ENCODE peak calls at places on chromosome 15, in four cellular contexts. N is GM20000, M is kidney, E is NB4. B is an unnamed sample.

GRCh38 chr15:88954431-88955277 is 41.5 kb upstream of the MFGE8 start:
- DNase-seq in N (no peak), M (peak), E (peak), B (no peak)

GRCh38 chr15:29571728-29572454 is 250.4 kb downstream of the TJP1 start:
- DNase-seq in N (peak), M (no peak), E (no peak), B (no peak)

GRCh38 chr15:92033319-92033718 is 179.8 kb downstream of the SLCO3A1 start:
- DNase-seq in N (no peak), M (no peak), E (no peak), B (no peak)

GRCh38 chr15:85743392-85744045 is 51.2 kb downstream of the KLHL25 start:
- DNase-seq in N (no peak), M (no peak), E (no peak), B (no peak)

GRCh38 chr15:31396881-31397560 is 70.4 kb downstream of the KLF13 start:
- DNase-seq in N (peak), M (peak), E (peak), B (no peak)

GRCh38 chr15:43238691-43239131 is 17.9 kb upstream of the EPB42 start:
- DNase-seq in N (no peak), M (no peak), E (peak), B (no peak)

GRCh38 chr15:39890640-39891039 is 29.4 kb downstream of the GPR176 start:
- DNase-seq in N (no peak), M (no peak), E (no peak), B (no peak)

GRCh38 chr15:64692166-64692565 is 83.2 kb downstream of the RBPMS2 start:
- DNase-seq in N (no peak), M (no peak), E (peak), B (no peak)

GRCh38 chr15:93880358-93880757 is 351.0 kb upstream of the MCTP2 start:
- DNase-seq in N (no peak), M (no peak), E (no peak), B (no peak)

GRCh38 chr15:33154366-33155166 is 39.9 kb downstream of the FMN1 start:
- DNase-seq in N (no peak), M (no peak), E (peak), B (no peak)

GRCh38 chr15:32669870-32670623 is 28.5 kb downstream of the SCG5 start:
- DNase-seq in N (no peak), M (no peak), E (no peak), B (no peak)

GRCh38 chr15:90594297-90594696 is 64.6 kb downstream of the CRTC3 start:
- DNase-seq in N (no peak), M (peak), E (no peak), B (no peak)

GRCh38 chr15:45375836-45376235 is 2.5 kb downstream of the GATM start:
- DNase-seq in N (no peak), M (no peak), E (no peak), B (no peak)

GRCh38 chr15:90192961-90193786 is 8.0 kb upstream of the SEMA4B start:
- DNase-seq in N (no peak), M (peak), E (peak), B (no peak)

GRCh38 chr15:65310431-65311137 is 6.1 kb downstream of the RNU5B-1 start:
- DNase-seq in N (no peak), M (peak), E (peak), B (peak)

GRCh38 chr15:57920916-57921315 is 144.6 kb downstream of the ALDH1A2 start:
- DNase-seq in N (no peak), M (no peak), E (no peak), B (no peak)

GRCh38 chr15:83422090-83422489 is 25.1 kb upstream of the SH3GL3 start:
- DNase-seq in N (no peak), M (no peak), E (no peak), B (no peak)

GRCh38 chr15:40354408-40355171 is 3.4 kb upstream of the DISP2 start:
- DNase-seq in N (no peak), M (no peak), E (peak), B (no peak)

GRCh38 chr15:26433818-26434217 is 339.0 kb downstream of the GABRB3 start:
- DNase-seq in N (no peak), M (no peak), E (no peak), B (no peak)

GRCh38 chr15:90512981-90513380 is 16.7 kb upstream of the CRTC3 start:
- DNase-seq in N (no peak), M (no peak), E (no peak), B (no peak)

GRCh38 chr15:69125236-69125635 is 35.2 kb upstream of the GLCE start:
- DNase-seq in N (no peak), M (no peak), E (no peak), B (no peak)

GRCh38 chr15:39888809-39889208 is 31.3 kb downstream of the GPR176 start:
- DNase-seq in N (no peak), M (no peak), E (peak), B (no peak)

GRCh38 chr15:65083262-65083701 is 6.7 kb downstream of the KBTBD13 start:
- DNase-seq in N (no peak), M (no peak), E (no peak), B (no peak)

GRCh38 chr15:99454941-99455795 is 110.6 kb upstream of the MEF2A start:
- DNase-seq in N (no peak), M (peak), E (peak), B (peak)

GRCh38 chr15:25684521-25685215 is 178.5 kb downstream of the ATP10A start:
- DNase-seq in N (no peak), M (peak), E (no peak), B (peak)

GRCh38 chr15:28109626-28110415 is 10.7 kb upstream of the OCA2 start:
- DNase-seq in N (peak), M (no peak), E (no peak), B (no peak)

GRCh38 chr15:29324746-29325145 is 55.1 kb upstream of the NSMCE3 start:
- DNase-seq in N (no peak), M (no peak), E (no peak), B (no peak)

GRCh38 chr15:80866936-80867335 is 87.8 kb downstream of the CEMIP start:
- DNase-seq in N (no peak), M (no peak), E (no peak), B (no peak)

GRCh38 chr15:57440799-57441198 is 64.5 kb downstream of the CGNL1 start:
- DNase-seq in N (no peak), M (no peak), E (no peak), B (no peak)

GRCh38 chr15:100295939-100296338 is 45.8 kb downstream of the ADAMTS17 start:
- DNase-seq in N (no peak), M (no peak), E (no peak), B (no peak)

GRCh38 chr15:57237282-57237642 is 139.0 kb upstream of the CGNL1 start:
- DNase-seq in N (no peak), M (no peak), E (no peak), B (no peak)

DNA sequence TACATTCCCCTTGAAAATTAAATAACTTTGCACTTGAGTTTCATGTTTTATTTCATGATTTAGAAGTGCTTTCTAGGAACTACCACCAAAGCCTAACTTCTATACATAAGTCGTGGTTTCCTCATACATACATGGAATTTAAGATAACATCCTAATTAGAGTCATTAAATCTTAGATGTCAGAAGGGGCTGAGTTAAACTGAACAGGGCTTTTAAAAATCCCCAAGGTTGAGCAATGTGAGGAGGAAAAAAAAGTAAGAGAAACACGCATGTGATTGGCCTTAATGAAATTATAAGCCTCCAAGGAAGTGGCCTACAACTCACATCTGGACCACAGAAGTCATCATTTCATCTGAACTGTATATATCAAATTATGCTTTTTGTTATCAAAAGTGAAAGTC is 303.1 kb upstream of the SEMA6D start:
- DNase-seq in N (no peak), M (no peak), E (no peak), B (no peak)
- TF ChIP-seq CTCF in N (no peak), M (no peak), E (no peak), B (no peak)

DNA sequence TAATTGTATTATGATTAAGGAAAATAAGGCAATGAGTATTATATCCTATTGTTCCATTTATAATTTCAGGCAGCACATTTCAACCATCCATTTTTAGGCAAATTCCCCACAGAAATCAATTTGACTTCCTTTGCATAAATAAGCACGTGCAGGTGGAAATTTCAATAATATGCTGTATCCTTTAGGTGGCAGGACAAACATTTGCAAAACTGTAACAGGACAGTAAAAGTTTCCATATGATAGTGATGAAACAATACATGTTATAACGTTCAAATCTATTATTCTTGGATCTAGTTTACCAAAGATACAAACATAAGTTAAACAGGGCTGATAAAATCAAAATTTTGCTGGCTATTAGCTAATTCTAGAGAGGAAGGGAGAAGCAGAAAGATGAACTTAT is 8.5 kb downstream of the UACA start:
- DNase-seq in N (no peak), M (no peak), E (no peak), B (no peak)
- TF ChIP-seq CTCF in N (no peak), M (no peak), E (no peak), B (peak)

GRCh38 chr15:79403501-79403900 is 28.6 kb upstream of the MINAR1 start:
- DNase-seq in N (no peak), M (no peak), E (no peak), B (no peak)
- TF ChIP-seq CTCF in N (no peak), M (no peak), E (no peak), B (no peak)

GRCh38 chr15:74543583-74543982 is 2.6 kb downstream of the ARID3B start:
- DNase-seq in N (no peak), M (no peak), E (peak), B (no peak)
- TF ChIP-seq CTCF in N (peak), M (no peak), E (peak), B (peak)

GRCh38 chr15:95763426-95763825 is 567.1 kb upstream of the NR2F2 start:
- DNase-seq in N (no peak), M (no peak), E (no peak), B (no peak)

GRCh38 chr15:95765161-95765560 is 565.3 kb upstream of the NR2F2 start:
- DNase-seq in N (no peak), M (no peak), E (no peak), B (no peak)

GRCh38 chr15:95761742-95762141 is 568.8 kb upstream of the NR2F2 start:
- DNase-seq in N (no peak), M (no peak), E (no peak), B (no peak)

GRCh38 chr15:95757171-95757570 is 573.3 kb upstream of the NR2F2 start:
- DNase-seq in N (no peak), M (no peak), E (no peak), B (no peak)

GRCh38 chr15:95760508-95760907 is 570.0 kb upstream of the NR2F2 start:
- DNase-seq in N (no peak), M (peak), E (peak), B (no peak)
- TF ChIP-seq CTCF in N (no peak), M (no peak), E (peak), B (peak)

GRCh38 chr15:67133738-67134576 is 68.6 kb downstream of the SMAD3 start:
- DNase-seq in N (peak), M (peak), E (no peak), B (no peak)

GRCh38 chr15:67134577-67135492 is 69.4 kb downstream of the SMAD3 start:
- DNase-seq in N (no peak), M (no peak), E (no peak), B (no peak)

GRCh38 chr15:67136802-67137201 is 71.4 kb downstream of the SMAD3 start:
- DNase-seq in N (no peak), M (no peak), E (no peak), B (no peak)

GRCh38 chr15:67137319-67137718 is 71.9 kb downstream of the SMAD3 start:
- DNase-seq in N (peak), M (no peak), E (no peak), B (no peak)

DNA sequence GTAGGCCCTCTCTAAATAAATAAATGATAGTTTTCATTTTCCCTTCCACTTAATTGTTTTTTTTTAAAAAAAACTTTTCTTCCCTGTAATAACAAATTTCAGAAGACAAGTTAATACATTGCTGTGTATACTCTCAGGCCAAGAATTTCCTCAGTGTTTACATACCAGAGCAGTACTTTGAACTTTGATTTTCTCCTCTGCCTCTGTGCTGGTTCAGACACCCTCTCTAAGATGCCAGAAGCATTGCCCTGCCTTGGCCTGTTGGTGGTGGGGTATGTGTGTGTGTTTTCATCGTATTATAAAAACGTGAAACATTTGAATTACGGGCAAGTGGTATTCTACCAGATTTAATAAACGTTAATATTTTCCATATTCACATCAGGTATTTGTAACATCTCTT is 70.1 kb downstream of the SMAD3 start:
- DNase-seq in N (no peak), M (no peak), E (no peak), B (no peak)
- TF ChIP-seq CTCF in N (no peak), M (no peak), E (no peak), B (peak)